ENCODE peak calls at places on chromosomes 12 and 14, in nine cellular contexts. T, P, A, V, Z, F, X, N and Y are unnamed samples.

GRCh38 chr14:59829469-59829868 is 41.1 kb downstream of the RTN1 start:
- DNase-seq in T (no peak), P (no peak), A (no peak), V (no peak), Z (no peak), F (no peak), X (no peak), N (no peak), Y (no peak)

GRCh38 chr12:56086096-56086495 is 6.1 kb downstream of the ERBB3 start:
- DNase-seq in T (no peak), P (peak), A (no peak), V (peak), Z (no peak), F (no peak), X (no peak), N (peak), Y (no peak)

GRCh38 chr12:125683748-125684381 is 618.6 kb downstream of the AACS start:
- DNase-seq in T (no peak), P (no peak), A (peak), V (peak), Z (peak), F (no peak), X (peak), N (peak), Y (no peak)

GRCh38 chr12:15629108-15629507 is 160.1 kb downstream of the EPS8 start:
- DNase-seq in T (peak), P (peak), A (no peak), V (peak), Z (peak), F (peak), X (no peak), N (peak), Y (no peak)

GRCh38 chr14:74978416-74978947 is 23.1 kb upstream of the PGF start:
- DNase-seq in T (peak), P (peak), A (no peak), V (no peak), Z (peak), F (no peak), X (peak), N (no peak), Y (no peak)

GRCh38 chr12:97960741-97961608 is 498.4 kb downstream of the RMST start:
- DNase-seq in T (no peak), P (peak), A (peak), V (peak), Z (peak), F (peak), X (peak), N (peak), Y (peak)

GRCh38 chr12:52646613-52647012 is 5.4 kb downstream of the KRT2 start:
- DNase-seq in T (no peak), P (no peak), A (no peak), V (no peak), Z (no peak), F (no peak), X (no peak), N (peak), Y (no peak)

GRCh38 chr14:90810808-90811207 is 5.4 kb downstream of the TTC7B start:
- DNase-seq in T (no peak), P (no peak), A (no peak), V (no peak), Z (no peak), F (no peak), X (no peak), N (no peak), Y (no peak)

GRCh38 chr14:92109490-92109889 is 3.1 kb upstream of the ATXN3 start:
- DNase-seq in T (no peak), P (no peak), A (no peak), V (no peak), Z (no peak), F (no peak), X (no peak), N (no peak), Y (no peak)

GRCh38 chr12:69161835-69162234 is 77.5 kb upstream of the CPSF6 start:
- DNase-seq in T (no peak), P (no peak), A (no peak), V (no peak), Z (peak), F (no peak), X (peak), N (no peak), Y (peak)

GRCh38 chr14:77299776-77300175 is 20.9 kb downstream of the POMT2 start:
- DNase-seq in T (no peak), P (no peak), A (no peak), V (no peak), Z (no peak), F (no peak), X (no peak), N (no peak), Y (no peak)

GRCh38 chr14:104114421-104115130 is 23.8 kb upstream of the KIF26A start:
- DNase-seq in T (no peak), P (no peak), A (no peak), V (no peak), Z (no peak), F (no peak), X (peak), N (no peak), Y (no peak)

GRCh38 chr12:40158592-40159111 is 52.8 kb upstream of the SLC2A13 start:
- DNase-seq in T (no peak), P (no peak), A (no peak), V (no peak), Z (no peak), F (no peak), X (no peak), N (no peak), Y (no peak)

GRCh38 chr12:19131020-19131431 is 1.5 kb downstream of the PLEKHA5 start:
- DNase-seq in T (peak), P (peak), A (no peak), V (peak), Z (peak), F (peak), X (peak), N (peak), Y (no peak)

GRCh38 chr12:30753761-30754382 is 879 bp downstream of the CAPRIN2 start:
- DNase-seq in T (peak), P (peak), A (peak), V (peak), Z (peak), F (no peak), X (peak), N (peak), Y (peak)

GRCh38 chr14:95034806-95035205 is 122.5 kb downstream of the DICER1 start:
- DNase-seq in T (no peak), P (no peak), A (peak), V (no peak), Z (no peak), F (no peak), X (no peak), N (no peak), Y (no peak)

GRCh38 chr14:79467837-79468236 is 743.5 kb downstream of the DIO2 start:
- DNase-seq in T (no peak), P (peak), A (no peak), V (peak), Z (no peak), F (no peak), X (no peak), N (no peak), Y (no peak)

GRCh38 chr12:69405466-69405865 is 45.9 kb downstream of the YEATS4 start:
- DNase-seq in T (peak), P (peak), A (no peak), V (peak), Z (no peak), F (peak), X (no peak), N (no peak), Y (no peak)

GRCh38 chr12:26830783-26831601 is 2.0 kb downstream of the ITPR2 start:
- DNase-seq in T (no peak), P (no peak), A (peak), V (no peak), Z (no peak), F (no peak), X (no peak), N (peak), Y (no peak)

GRCh38 chr14:102711946-102712345 is 65.3 kb upstream of the TRAF3 start:
- DNase-seq in T (no peak), P (no peak), A (no peak), V (no peak), Z (no peak), F (no peak), X (no peak), N (no peak), Y (no peak)

GRCh38 chr14:91872517-91873470 is 5.5 kb upstream of the TC2N start:
- DNase-seq in T (peak), P (peak), A (peak), V (no peak), Z (no peak), F (no peak), X (no peak), N (no peak), Y (no peak)

GRCh38 chr14:29895591-29896043 is 32.0 kb downstream of the PRKD1 start:
- DNase-seq in T (no peak), P (peak), A (no peak), V (peak), Z (no peak), F (no peak), X (no peak), N (peak), Y (no peak)

GRCh38 chr14:20631821-20632389 is 9.6 kb downstream of the OR6S1 start:
- DNase-seq in T (peak), P (peak), A (no peak), V (peak), Z (peak), F (no peak), X (peak), N (peak), Y (no peak)

GRCh38 chr12:120651821-120652220 is 11.4 kb downstream of the CABP1 start:
- DNase-seq in T (peak), P (no peak), A (no peak), V (peak), Z (peak), F (no peak), X (no peak), N (peak), Y (no peak)

GRCh38 chr14:59274991-59275391 is 86.5 kb downstream of the DAAM1 start:
- DNase-seq in T (no peak), P (peak), A (peak), V (no peak), Z (peak), F (no peak), X (no peak), N (no peak), Y (no peak)

GRCh38 chr12:51320695-51321320 is 3.2 kb downstream of the BIN2 start:
- DNase-seq in T (peak), P (no peak), A (peak), V (peak), Z (peak), F (no peak), X (peak), N (peak), Y (peak)

GRCh38 chr12:11797317-11797913 is 147.9 kb downstream of the ETV6 start:
- DNase-seq in T (peak), P (no peak), A (no peak), V (no peak), Z (no peak), F (no peak), X (no peak), N (no peak), Y (no peak)

GRCh38 chr12:120639771-120640721 is at the start of gene CABP1:
- DNase-seq in T (no peak), P (no peak), A (peak), V (peak), Z (peak), F (no peak), X (peak), N (peak), Y (no peak)

GRCh38 chr12:119669744-119670472 is 2.0 kb downstream of the PRKAB1 start:
- DNase-seq in T (no peak), P (peak), A (no peak), V (peak), Z (no peak), F (no peak), X (no peak), N (no peak), Y (no peak)

GRCh38 chr14:56891226-56891625 is 80.9 kb upstream of the OTX2 start:
- DNase-seq in T (no peak), P (no peak), A (no peak), V (peak), Z (peak), F (no peak), X (no peak), N (no peak), Y (peak)

GRCh38 chr12:19480459-19480858 is 41.2 kb downstream of the AEBP2 start:
- DNase-seq in T (no peak), P (no peak), A (no peak), V (no peak), Z (no peak), F (no peak), X (no peak), N (no peak), Y (no peak)

GRCh38 chr12:27333311-27334009 is 824 bp downstream of the BMAL2 start:
- DNase-seq in T (peak), P (peak), A (no peak), V (peak), Z (peak), F (no peak), X (peak), N (peak), Y (peak)

GRCh38 chr12:98908866-98909265 is 263.8 kb downstream of the APAF1 start:
- DNase-seq in T (no peak), P (no peak), A (no peak), V (no peak), Z (no peak), F (no peak), X (no peak), N (no peak), Y (no peak)

GRCh38 chr14:39396448-39396847 is 35.8 kb downstream of the FBXO33 start:
- DNase-seq in T (peak), P (no peak), A (no peak), V (no peak), Z (no peak), F (no peak), X (no peak), N (no peak), Y (no peak)

GRCh38 chr12:46892034-46892705 is 66.4 kb upstream of the SLC38A4 start:
- DNase-seq in T (peak), P (no peak), A (no peak), V (no peak), Z (no peak), F (no peak), X (no peak), N (no peak), Y (no peak)
- TF ChIP-seq EZH2phosphoT487 in T (no peak), P (no peak), A (no peak), V (no peak), Z (no peak), F (no peak), X (no peak), N (no peak), Y (no peak)

GRCh38 chr14:69013943-69014782 is 35.1 kb upstream of the ACTN1 start:
- DNase-seq in T (peak), P (peak), A (no peak), V (peak), Z (peak), F (no peak), X (peak), N (peak), Y (no peak)
- TF ChIP-seq EZH2phosphoT487 in T (no peak), P (no peak), A (no peak), V (no peak), Z (no peak), F (no peak), X (no peak), N (no peak), Y (no peak)

GRCh38 chr12:123998960-123999359 is 25.9 kb downstream of the ZNF664 start:
- DNase-seq in T (peak), P (no peak), A (no peak), V (no peak), Z (no peak), F (no peak), X (no peak), N (no peak), Y (no peak)
- TF ChIP-seq EZH2phosphoT487 in T (no peak), P (no peak), A (no peak), V (no peak), Z (no peak), F (no peak), X (no peak), N (no peak), Y (no peak)

GRCh38 chr12:108638141-108638823 is 4.6 kb upstream of the SELPLG start:
- DNase-seq in T (no peak), P (no peak), A (peak), V (no peak), Z (peak), F (no peak), X (no peak), N (peak), Y (no peak)
- TF ChIP-seq EZH2phosphoT487 in T (no peak), P (no peak), A (no peak), V (no peak), Z (no peak), F (no peak), X (no peak), N (no peak), Y (no peak)

GRCh38 chr14:81402123-81402495 is 2.0 kb upstream of the STON2 start:
- DNase-seq in T (peak), P (peak), A (no peak), V (no peak), Z (no peak), F (no peak), X (no peak), N (no peak), Y (no peak)

GRCh38 chr14:81400202-81400678 is at the start of gene STON2:
- DNase-seq in T (peak), P (peak), A (no peak), V (no peak), Z (no peak), F (peak), X (no peak), N (no peak), Y (peak)

GRCh38 chr14:81400852-81401251 is 728 bp upstream of the STON2 start:
- DNase-seq in T (peak), P (peak), A (no peak), V (peak), Z (peak), F (peak), X (no peak), N (peak), Y (no peak)

GRCh38 chr14:81398196-81398891 is 1.8 kb downstream of the STON2 start:
- DNase-seq in T (no peak), P (no peak), A (no peak), V (no peak), Z (no peak), F (no peak), X (no peak), N (no peak), Y (no peak)

DNA sequence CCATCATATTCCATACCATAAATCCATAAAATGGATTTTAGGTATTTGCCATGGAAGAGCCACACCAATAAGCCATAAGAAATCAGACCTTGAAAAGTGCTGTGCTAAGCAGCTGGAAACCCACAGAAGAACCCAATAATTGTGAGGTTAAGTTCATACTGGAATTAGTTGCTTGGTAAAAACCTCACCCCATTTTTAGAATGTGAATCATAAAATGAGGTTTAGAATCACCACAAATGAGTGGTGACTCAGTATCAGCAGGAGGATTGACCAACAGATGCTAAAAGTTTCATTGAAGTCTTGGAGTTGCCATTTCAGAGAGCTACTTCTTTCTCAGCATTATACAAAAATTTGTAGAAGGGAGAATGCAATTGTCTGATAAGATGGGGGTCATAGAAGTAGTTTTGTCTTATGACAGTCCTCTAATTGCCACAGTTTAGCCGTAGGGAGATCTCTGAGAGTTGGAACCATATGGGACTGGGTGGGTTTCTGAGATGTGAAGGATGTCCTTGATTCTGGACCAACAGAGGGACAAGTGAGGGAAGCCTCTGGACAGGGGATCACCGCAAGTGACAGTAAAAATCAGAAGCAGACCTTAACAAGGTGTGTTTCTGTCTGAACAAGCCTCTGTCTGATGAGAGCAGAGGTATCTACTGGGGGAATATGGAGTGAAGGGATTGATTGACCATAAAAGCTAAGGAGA is 1.4 kb upstream of the STON2 start:
- DNase-seq in T (peak), P (peak), A (no peak), V (no peak), Z (no peak), F (peak), X (no peak), N (no peak), Y (peak)
- TF ChIP-seq EZH2phosphoT487 in T (no peak), P (no peak), A (no peak), V (no peak), Z (no peak), F (no peak), X (no peak), N (no peak), Y (no peak)

GRCh38 chr12:93459097-93459496 is 8.2 kb upstream of the MRPL42 start:
- DNase-seq in T (no peak), P (no peak), A (no peak), V (no peak), Z (no peak), F (no peak), X (no peak), N (no peak), Y (no peak)
- TF ChIP-seq EZH2phosphoT487 in T (no peak), P (no peak), A (no peak), V (no peak), Z (no peak), F (no peak), X (no peak), N (no peak), Y (no peak)

GRCh38 chr12:542290-543113 is 82.8 kb downstream of the B4GALNT3 start:
- DNase-seq in T (no peak), P (no peak), A (no peak), V (no peak), Z (peak), F (no peak), X (no peak), N (no peak), Y (no peak)

GRCh38 chr12:545835-546234 is 86.1 kb downstream of the B4GALNT3 start:
- DNase-seq in T (no peak), P (no peak), A (no peak), V (no peak), Z (no peak), F (no peak), X (no peak), N (peak), Y (no peak)

GRCh38 chr12:544941-545635 is 85.3 kb downstream of the B4GALNT3 start:
- DNase-seq in T (peak), P (no peak), A (no peak), V (no peak), Z (no peak), F (no peak), X (no peak), N (no peak), Y (no peak)

GRCh38 chr12:543114-543451 is 83.3 kb downstream of the B4GALNT3 start:
- DNase-seq in T (no peak), P (no peak), A (no peak), V (no peak), Z (no peak), F (no peak), X (no peak), N (no peak), Y (no peak)

GRCh38 chr12:544142-544541 is 84.4 kb downstream of the B4GALNT3 start:
- DNase-seq in T (no peak), P (no peak), A (no peak), V (no peak), Z (no peak), F (no peak), X (no peak), N (no peak), Y (no peak)
- TF ChIP-seq EZH2phosphoT487 in T (no peak), P (no peak), A (no peak), V (no peak), Z (no peak), F (no peak), X (no peak), N (no peak), Y (no peak)

GRCh38 chr14:70706177-70706576 is 64.5 kb downstream of the TTC9 start:
- DNase-seq in T (no peak), P (no peak), A (no peak), V (no peak), Z (no peak), F (no peak), X (no peak), N (no peak), Y (no peak)

GRCh38 chr14:70709726-70710382 is 68.1 kb downstream of the TTC9 start:
- DNase-seq in T (no peak), P (peak), A (no peak), V (no peak), Z (no peak), F (no peak), X (no peak), N (peak), Y (no peak)

GRCh38 chr14:70708717-70709570 is 67.2 kb downstream of the TTC9 start:
- DNase-seq in T (no peak), P (no peak), A (no peak), V (no peak), Z (no peak), F (no peak), X (no peak), N (peak), Y (no peak)

GRCh38 chr14:70704960-70705359 is 63.2 kb downstream of the TTC9 start:
- DNase-seq in T (no peak), P (no peak), A (no peak), V (no peak), Z (no peak), F (no peak), X (no peak), N (no peak), Y (no peak)

GRCh38 chr14:70707138-70708038 is 65.7 kb downstream of the TTC9 start:
- DNase-seq in T (peak), P (peak), A (no peak), V (peak), Z (no peak), F (peak), X (no peak), N (peak), Y (no peak)
- TF ChIP-seq EZH2phosphoT487 in T (no peak), P (no peak), A (no peak), V (no peak), Z (no peak), F (no peak), X (no peak), N (no peak), Y (no peak)

GRCh38 chr14:75982724-75983358 is 1.0 kb upstream of the TGFB3 start:
- DNase-seq in T (peak), P (no peak), A (no peak), V (no peak), Z (no peak), F (no peak), X (no peak), N (no peak), Y (peak)
- TF ChIP-seq EZH2phosphoT487 in T (no peak), P (no peak), A (no peak), V (no peak), Z (no peak), F (no peak), X (no peak), N (no peak), Y (no peak)